ENCODE peak calls at places on chromosome 14, in four cellular contexts. One of them, this sample, is unnamed. For H3K9me2, the result is how much of the 10 kb centered on the place peaks cover.

GRCh38 chr14:68792022-68792829 is 641 bp downstream of the ZFP36L1 start:
- DNase-seq in GM23248: peak
- DNase-seq in GM23338: peak
- DNase-seq in HCT116: no peak
- DNase-seq in this sample: peak

GRCh38 chr14:61493239-61493638 is 171.9 kb downstream of the PRKCH start:
- DNase-seq in GM23248: peak
- DNase-seq in GM23338: no peak
- DNase-seq in HCT116: no peak
- DNase-seq in this sample: peak

GRCh38 chr14:102028733-102029132 is 58.1 kb downstream of the HSP90AA1 start:
- DNase-seq in GM23248: peak
- DNase-seq in GM23338: no peak
- DNase-seq in HCT116: no peak
- DNase-seq in this sample: peak

GRCh38 chr14:67186789-67187188 is 2.5 kb upstream of the GARIN2 start:
- DNase-seq in GM23248: peak
- DNase-seq in GM23338: no peak
- DNase-seq in HCT116: peak
- DNase-seq in this sample: peak

GRCh38 chr14:34980337-34980900 is 2.4 kb upstream of the SRP54 start:
- DNase-seq in GM23248: no peak
- DNase-seq in GM23338: no peak
- DNase-seq in HCT116: no peak
- DNase-seq in this sample: no peak

GRCh38 chr14:86723254-86723624 is 1193.3 kb downstream of the FLRT2 start:
- DNase-seq in GM23248: no peak
- DNase-seq in GM23338: no peak
- DNase-seq in HCT116: no peak
- DNase-seq in this sample: no peak

GRCh38 chr14:105413542-105413886 is 6.1 kb upstream of the MTA1 start:
- DNase-seq in GM23248: no peak
- DNase-seq in GM23338: no peak
- DNase-seq in HCT116: no peak
- DNase-seq in this sample: no peak

GRCh38 chr14:92596328-92596943 is 82.9 kb downstream of the RIN3 start:
- DNase-seq in GM23248: no peak
- DNase-seq in GM23338: peak
- DNase-seq in HCT116: no peak
- DNase-seq in this sample: no peak

GRCh38 chr14:54567634-54568561 is 970 bp downstream of the SAMD4A start:
- DNase-seq in GM23248: peak
- DNase-seq in GM23338: peak
- DNase-seq in HCT116: no peak
- DNase-seq in this sample: peak

GRCh38 chr14:32201816-32202467 is at the start of gene RNU6-7:
- DNase-seq in GM23248: peak
- DNase-seq in GM23338: peak
- DNase-seq in HCT116: no peak
- DNase-seq in this sample: no peak

GRCh38 chr14:72513994-72514659 is 379.8 kb downstream of the DPF3 start:
- DNase-seq in GM23248: peak
- DNase-seq in GM23338: peak
- DNase-seq in HCT116: peak
- DNase-seq in this sample: peak

GRCh38 chr14:33499687-33500086 is 451.2 kb downstream of the EGLN3 start:
- DNase-seq in GM23248: no peak
- DNase-seq in GM23338: no peak
- DNase-seq in HCT116: no peak
- DNase-seq in this sample: no peak

DNA sequence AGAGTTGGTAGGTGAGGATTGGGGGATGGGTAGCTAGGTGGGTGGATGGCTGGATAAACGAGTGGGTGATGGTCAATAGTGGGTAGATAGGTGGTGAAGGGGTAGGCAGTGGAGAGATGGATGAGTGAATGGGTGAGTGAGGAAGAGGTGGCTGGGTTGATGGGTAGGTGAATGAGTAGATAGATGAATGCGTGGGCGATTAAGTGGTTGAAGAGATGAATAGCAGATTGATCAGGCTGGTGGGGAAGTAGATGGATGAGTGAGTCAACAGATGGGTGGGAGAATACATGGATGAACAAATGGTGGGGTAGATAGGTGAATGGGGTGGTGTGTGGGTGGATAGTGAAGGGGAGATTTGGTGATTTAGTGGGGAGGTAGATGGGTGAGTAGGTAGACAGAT is 51.1 kb downstream of the SYNE3 start:
- DNase-seq in GM23248: no peak
- DNase-seq in GM23338: no peak
- DNase-seq in HCT116: no peak
- DNase-seq in this sample: no peak
- H3K9me2 ChIP-seq in GM23248: under half
- H3K9me2 ChIP-seq in GM23338: under half
- H3K9me2 ChIP-seq in HCT116: under half
- H3K9me2 ChIP-seq in this sample: under half

GRCh38 chr14:53520529-53520928 is 367.4 kb upstream of the DDHD1 start:
- DNase-seq in GM23248: no peak
- DNase-seq in GM23338: no peak
- DNase-seq in HCT116: no peak
- DNase-seq in this sample: no peak

GRCh38 chr14:53516261-53516774 is 363.2 kb upstream of the DDHD1 start:
- DNase-seq in GM23248: peak
- DNase-seq in GM23338: no peak
- DNase-seq in HCT116: no peak
- DNase-seq in this sample: no peak

GRCh38 chr14:53515264-53515663 is 362.1 kb upstream of the DDHD1 start:
- DNase-seq in GM23248: no peak
- DNase-seq in GM23338: no peak
- DNase-seq in HCT116: no peak
- DNase-seq in this sample: no peak

GRCh38 chr14:53519137-53519536 is 366.0 kb upstream of the DDHD1 start:
- DNase-seq in GM23248: peak
- DNase-seq in GM23338: no peak
- DNase-seq in HCT116: no peak
- DNase-seq in this sample: peak

DNA sequence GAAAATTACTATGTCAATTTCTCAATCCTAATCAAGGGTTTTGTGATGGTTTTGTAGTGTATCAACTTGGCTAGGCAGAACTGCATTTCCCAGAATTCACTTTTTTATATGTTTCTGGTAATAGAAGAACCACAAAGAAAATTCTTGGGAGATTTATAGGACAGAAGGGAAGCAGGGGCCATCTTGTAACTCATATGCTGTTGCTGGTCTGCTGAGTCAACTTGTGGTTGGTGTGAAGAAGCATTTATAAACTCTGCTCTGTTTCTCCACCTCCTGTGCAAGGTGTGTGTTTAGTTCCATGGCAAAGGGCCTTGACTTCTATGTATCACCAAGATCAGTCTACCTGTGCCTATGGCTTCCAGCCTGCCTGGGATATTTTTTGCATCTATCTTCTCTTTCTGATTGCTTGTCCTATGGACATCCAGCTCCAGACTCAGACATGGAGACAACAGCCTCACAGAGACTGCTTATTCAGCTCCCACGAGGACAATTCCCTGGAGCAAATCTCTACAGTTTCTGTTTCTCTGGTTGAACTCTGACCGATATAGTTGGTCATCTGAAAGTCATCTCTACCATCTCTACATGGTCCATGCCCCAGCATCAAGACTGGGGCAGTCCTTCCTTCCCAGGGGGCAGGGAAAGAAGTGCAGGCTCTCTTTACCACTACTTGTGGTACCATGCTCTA is 364.3 kb upstream of the DDHD1 start:
- DNase-seq in GM23248: peak
- DNase-seq in GM23338: no peak
- DNase-seq in HCT116: no peak
- DNase-seq in this sample: no peak
- H3K4me2 ChIP-seq in GM23248: peak
- H3K4me2 ChIP-seq in GM23338: no peak
- H3K4me2 ChIP-seq in HCT116: no peak
- H3K4me2 ChIP-seq in this sample: no peak

GRCh38 chr14:21880918-21881317 is 207.3 kb upstream of the OR4E1 start:
- DNase-seq in GM23248: no peak
- DNase-seq in GM23338: no peak
- DNase-seq in HCT116: no peak
- DNase-seq in this sample: no peak

GRCh38 chr14:21874167-21874566 is 200.5 kb upstream of the OR4E1 start:
- DNase-seq in GM23248: no peak
- DNase-seq in GM23338: no peak
- DNase-seq in HCT116: no peak
- DNase-seq in this sample: no peak

DNA sequence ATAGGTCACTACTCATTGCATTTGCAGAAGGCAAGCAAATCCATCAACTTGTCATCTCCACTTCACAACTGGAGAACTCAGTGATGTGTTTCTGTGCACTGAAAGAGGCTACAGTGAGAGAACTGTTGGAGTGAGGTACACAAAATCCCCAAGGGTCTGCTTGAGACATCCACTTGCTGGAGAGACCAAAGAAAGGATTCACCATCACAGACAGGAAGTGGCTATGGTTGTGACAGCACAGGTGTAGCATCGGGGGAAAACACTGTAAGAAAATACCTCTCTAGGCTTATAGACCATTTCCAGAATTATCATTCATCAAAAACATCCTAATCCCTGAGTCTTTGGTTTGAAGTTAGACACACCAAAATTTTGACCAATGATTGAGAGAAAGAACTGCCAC is 201.3 kb upstream of the OR4E1 start:
- DNase-seq in GM23248: no peak
- DNase-seq in GM23338: no peak
- DNase-seq in HCT116: no peak
- DNase-seq in this sample: no peak
- H2AFZ ChIP-seq in GM23248: no peak
- H2AFZ ChIP-seq in GM23338: peak
- H2AFZ ChIP-seq in HCT116: no peak
- H2AFZ ChIP-seq in this sample: no peak

GRCh38 chr14:24434676-24435075 is 4.9 kb downstream of the KHNYN start:
- DNase-seq in GM23248: no peak
- DNase-seq in GM23338: no peak
- DNase-seq in HCT116: no peak
- DNase-seq in this sample: no peak
- H3K9me2 ChIP-seq in GM23248: under half
- H3K9me2 ChIP-seq in GM23338: under half
- H3K9me2 ChIP-seq in HCT116: under half
- H3K9me2 ChIP-seq in this sample: under half

GRCh38 chr14:103854017-103854808 is 6.8 kb upstream of the PPP1R13B start:
- DNase-seq in GM23248: no peak
- DNase-seq in GM23338: no peak
- DNase-seq in HCT116: no peak
- DNase-seq in this sample: peak

GRCh38 chr14:103856105-103856504 is 8.7 kb upstream of the PPP1R13B start:
- DNase-seq in GM23248: no peak
- DNase-seq in GM23338: peak
- DNase-seq in HCT116: no peak
- DNase-seq in this sample: no peak

GRCh38 chr14:103854822-103855733 is 7.7 kb upstream of the PPP1R13B start:
- DNase-seq in GM23248: no peak
- DNase-seq in GM23338: peak
- DNase-seq in HCT116: no peak
- DNase-seq in this sample: peak

GRCh38 chr14:103857256-103857655 is 9.9 kb upstream of the PPP1R13B start:
- DNase-seq in GM23248: no peak
- DNase-seq in GM23338: no peak
- DNase-seq in HCT116: no peak
- DNase-seq in this sample: no peak

GRCh38 chr14:103855734-103856095 is 8.3 kb upstream of the PPP1R13B start:
- DNase-seq in GM23248: no peak
- DNase-seq in GM23338: no peak
- DNase-seq in HCT116: no peak
- DNase-seq in this sample: no peak
- H3K4me2 ChIP-seq in GM23248: no peak
- H3K4me2 ChIP-seq in GM23338: peak
- H3K4me2 ChIP-seq in HCT116: peak
- H3K4me2 ChIP-seq in this sample: peak

This sample was measured in PC-3.